ENCODE peak calls at places on chromosomes 5 and 9, in ten cellular contexts. I, D, U, B, C, T, Q, W, O and V are unnamed samples.

GRCh38 chr9:96084289-96084688 is 208.8 kb downstream of the ERCC6L2 start:
- DNase-seq in Q (no peak), B (no peak), C (no peak), T (no peak), W (no peak), D (peak; percentile 18), O (no peak), U (no peak), I (no peak), V (no peak)

GRCh38 chr9:82532504-82532903 is 530.4 kb downstream of the RASEF start:
- DNase-seq in I (no peak), Q (no peak), O (no peak), T (no peak), C (no peak), W (no peak), U (no peak), D (peak; percentile 14), B (no peak), V (no peak)

GRCh38 chr5:54404568-54404967 is 50.9 kb upstream of the HSPB3 start:
- DNase-seq in D (peak; percentile 45), T (no peak), Q (no peak), I (no peak), B (no peak), O (no peak), W (no peak), C (no peak), U (no peak), V (no peak)

GRCh38 chr9:136403538-136403914 is 3.6 kb upstream of the SNAPC4 start:
- DNase-seq in O (peak; percentile 38), I (peak; percentile 82), W (no peak), U (no peak), C (no peak), Q (no peak), T (peak; percentile 81), D (no peak), B (no peak), V (peak; percentile 85)

GRCh38 chr5:131156385-131156784 is 8.7 kb downstream of the HINT1 start:
- DNase-seq in C (no peak), T (no peak), D (no peak), Q (no peak), O (no peak), W (no peak), B (no peak), U (no peak), I (no peak), V (no peak)

GRCh38 chr5:160621503-160621902 is 199.8 kb downstream of the PTTG1 start:
- DNase-seq in Q (no peak), D (no peak), T (no peak), W (no peak), U (no peak), C (no peak), B (no peak), O (no peak), I (no peak), V (no peak)

GRCh38 chr5:133489632-133490031 is 122.7 kb downstream of the FSTL4 start:
- DNase-seq in O (peak; percentile 21), I (peak; percentile 41), D (no peak), T (no peak), W (no peak), U (no peak), C (no peak), Q (no peak), B (no peak), V (peak; percentile 34)

GRCh38 chr5:6787941-6788340 is 74.7 kb downstream of the TENT4A start:
- DNase-seq in T (no peak), C (no peak), I (no peak), W (no peak), O (no peak), B (no peak), U (no peak), D (no peak), Q (no peak), V (no peak)

GRCh38 chr5:137234973-137235943 is 263.9 kb downstream of the SPOCK1 start:
- DNase-seq in Q (no peak), I (no peak), T (no peak), O (no peak), B (no peak), D (no peak), C (no peak), U (no peak), W (peak; percentile 41), V (no peak)

GRCh38 chr5:148120317-148120716 is 48.0 kb upstream of the SPINK14 start:
- DNase-seq in T (no peak), B (no peak), Q (no peak), C (no peak), I (no peak), U (no peak), W (no peak), D (no peak), O (no peak), V (no peak)

GRCh38 chr9:136511670-136512592 is 29.1 kb upstream of the SEC16A start:
- DNase-seq in B (no peak), C (no peak), U (peak; percentile 58), Q (no peak), T (no peak), W (no peak), D (no peak), I (no peak), O (no peak), V (no peak)

GRCh38 chr9:132849168-132849831 is 28.8 kb downstream of the AK8 start:
- DNase-seq in T (no peak), Q (no peak), U (no peak), D (peak; percentile 13), W (no peak), B (no peak), I (no peak), C (no peak), O (peak; percentile 51), V (no peak)

DNA sequence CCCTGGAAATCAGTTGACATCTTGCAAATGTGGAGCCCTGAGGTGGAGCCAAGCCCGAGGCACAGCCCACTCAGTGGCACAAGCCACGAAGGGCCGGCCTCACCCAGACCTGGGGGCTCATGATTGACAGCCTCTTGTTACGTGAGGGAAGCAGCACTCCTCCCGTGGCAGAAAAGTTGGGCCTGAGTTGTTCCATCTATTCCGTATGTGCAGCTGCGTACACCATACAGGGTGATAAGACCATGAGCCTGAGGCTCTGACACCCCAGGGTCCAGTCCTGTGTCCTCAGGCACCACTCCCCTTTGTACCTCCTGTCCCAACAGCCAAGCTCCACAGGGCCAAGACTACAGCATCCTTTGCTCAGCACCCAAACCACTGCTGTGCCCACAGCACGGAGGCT is 1.9 kb upstream of the ORM2 start:
- DNase-seq in U (no peak), D (no peak), B (peak; percentile 25), Q (no peak), O (no peak), W (no peak), I (no peak), C (no peak), T (no peak), V (peak; percentile 64)
- TF ChIP-seq CTCF in U (no peak), D (no peak), B (no peak), Q (no peak), O (no peak), W (no peak), I (no peak), C (no peak), T (no peak), V (no peak)

GRCh38 chr9:74511333-74511732 is 14.2 kb downstream of the RORB start:
- DNase-seq in W (no peak), U (no peak), T (no peak), I (no peak), C (no peak), O (no peak), Q (no peak), D (no peak), B (no peak), V (no peak)
- TF ChIP-seq CTCF in W (no peak), U (no peak), T (no peak), I (no peak), C (no peak), O (no peak), Q (no peak), D (no peak), B (no peak), V (no peak)

DNA sequence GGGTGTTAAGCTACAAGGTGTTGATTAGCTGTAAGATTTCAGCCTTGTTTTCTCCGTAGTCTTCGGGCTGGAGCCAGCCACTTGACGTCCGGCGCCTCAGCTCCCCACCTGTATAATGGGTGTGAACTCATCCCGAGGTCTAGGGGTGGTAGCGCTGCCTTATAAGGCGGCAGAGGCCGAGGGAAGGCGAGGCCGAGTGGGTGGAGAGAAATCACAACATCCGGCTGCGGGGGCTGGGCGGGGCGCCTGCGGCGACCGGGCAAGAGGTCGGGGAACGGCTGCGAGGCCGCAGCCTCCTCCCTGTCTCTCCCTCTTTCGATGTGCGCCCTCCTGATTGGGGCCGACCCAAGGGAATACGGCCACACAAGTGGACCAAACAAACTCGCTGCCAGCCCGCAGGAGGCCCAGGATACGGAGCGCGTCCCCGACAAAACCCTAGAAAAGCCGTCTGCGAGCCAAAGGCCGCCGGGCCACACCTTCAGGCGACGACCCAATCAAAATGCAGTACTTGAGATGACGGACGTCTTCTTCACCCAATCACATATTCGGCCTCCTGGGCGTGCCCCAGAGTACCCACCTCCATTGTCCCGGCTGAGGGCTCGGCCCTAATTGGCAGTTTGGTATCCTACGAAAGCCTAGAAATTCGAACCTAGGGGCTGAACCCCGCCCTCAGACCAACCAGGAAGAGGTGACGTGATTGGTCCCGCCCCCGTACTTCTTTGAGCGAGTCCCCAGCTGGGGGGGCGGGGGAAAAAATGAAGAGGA is 493 bp upstream of the GRK6 start:
- DNase-seq in T (peak; percentile 100), Q (peak; percentile 100), D (peak; percentile 100), B (peak; percentile 99), W (peak; percentile 100), U (peak; percentile 100), I (peak; percentile 98), O (peak; percentile 100), C (peak; percentile 100), V (peak; percentile 97)
- TF ChIP-seq CTCF in T (no peak), Q (no peak), D (no peak), B (no peak), W (no peak), U (no peak), I (no peak), O (no peak), C (no peak), V (no peak)

GRCh38 chr9:68416891-68417570 is 60.6 kb downstream of the PGM5 start:
- DNase-seq in D (peak; percentile 9), T (no peak), O (peak; percentile 7), U (no peak), I (peak; percentile 7), C (peak; percentile 29), W (no peak), B (no peak), Q (no peak), V (peak; percentile 27)
- TF ChIP-seq CTCF in D (peak; percentile 12), T (no peak), O (no peak), U (no peak), I (peak; percentile 42), C (peak; percentile 23), W (no peak), B (no peak), Q (peak; percentile 24), V (no peak)